ENCODE peak calls at places on chromosome 21, in seven cellular contexts. Y is mesendoderm, V is neuronal stem cell, O is H9, J is IMR-90, X is H1, P is trophoblast cell. D is an unnamed sample.

GRCh38 chr21:37367758-37368535 is 1.4 kb downstream of the DYRK1A start:
- DNase-seq in Y (peak), V (no peak), O (no peak), J (peak), X (peak), P (peak), D (peak)

GRCh38 chr21:33412832-33413519 is 9.8 kb downstream of the IFNGR2 start:
- DNase-seq in Y (peak), V (no peak), O (peak), J (no peak), X (no peak), P (peak), D (peak)

GRCh38 chr21:44898851-44899767 is 21.6 kb downstream of the ITGB2 start:
- DNase-seq in Y (no peak), V (no peak), O (no peak), J (no peak), X (no peak), P (no peak), D (no peak)

GRCh38 chr21:44965251-44966022 is 25.6 kb downstream of the SLX9 start:
- DNase-seq in Y (no peak), V (no peak), O (no peak), J (peak), X (no peak), P (no peak), D (peak)

GRCh38 chr21:37503848-37504467 is 137.4 kb downstream of the DYRK1A start:
- DNase-seq in Y (peak), V (no peak), O (no peak), J (peak), X (no peak), P (peak), D (peak)

GRCh38 chr21:37006521-37007291 is at the start of gene RIPPLY3:
- DNase-seq in Y (peak), V (no peak), O (peak), J (no peak), X (peak), P (peak), D (peak)

GRCh38 chr21:28923439-28923975 is 69.2 kb downstream of the LTN1 start:
- DNase-seq in Y (no peak), V (no peak), O (no peak), J (no peak), X (no peak), P (no peak), D (no peak)

GRCh38 chr21:38048241-38048640 is 132.0 kb upstream of the KCNJ6 start:
- DNase-seq in Y (no peak), V (no peak), O (no peak), J (no peak), X (no peak), P (no peak), D (no peak)

GRCh38 chr21:36694593-36695282 is 4.2 kb upstream of the SIM2 start:
- DNase-seq in Y (peak), V (no peak), O (no peak), J (no peak), X (peak), P (no peak), D (no peak)

GRCh38 chr21:28794341-28794970 is 198.2 kb downstream of the LTN1 start:
- DNase-seq in Y (no peak), V (no peak), O (no peak), J (no peak), X (no peak), P (peak), D (no peak)

GRCh38 chr21:44568667-44569556 is 4.6 kb upstream of the KRTAP10-4 start:
- DNase-seq in Y (no peak), V (no peak), O (no peak), J (no peak), X (no peak), P (no peak), D (no peak)

GRCh38 chr21:32587112-32587511 is 1.8 kb upstream of the TCP10L start:
- DNase-seq in Y (no peak), V (no peak), O (no peak), J (no peak), X (no peak), P (no peak), D (no peak)

GRCh38 chr21:28207776-28208175 is 784.9 kb downstream of the LTN1 start:
- DNase-seq in Y (no peak), V (no peak), O (no peak), J (peak), X (no peak), P (no peak), D (peak)

GRCh38 chr21:44527156-44527982 is 12.6 kb downstream of the KRTAP10-1 start:
- DNase-seq in Y (no peak), V (no peak), O (peak), J (no peak), X (no peak), P (no peak), D (no peak)

GRCh38 chr21:38733973-38734546 is 71.7 kb upstream of the ETS2 start:
- DNase-seq in Y (peak), V (peak), O (peak), J (peak), X (peak), P (peak), D (peak)

GRCh38 chr21:37636152-37636860 is 269.7 kb downstream of the DYRK1A start:
- DNase-seq in Y (no peak), V (no peak), O (no peak), J (peak), X (no peak), P (peak), D (peak)

GRCh38 chr21:33020558-33021100 is 5.1 kb upstream of the OLIG2 start:
- DNase-seq in Y (no peak), V (no peak), O (no peak), J (no peak), X (peak), P (no peak), D (no peak)

GRCh38 chr21:41971891-41972290 is 18.1 kb upstream of the C2CD2 start:
- DNase-seq in Y (no peak), V (no peak), O (no peak), J (no peak), X (no peak), P (peak), D (no peak)

GRCh38 chr21:29077651-29078090 is 4.2 kb upstream of the CCT8 start:
- DNase-seq in Y (no peak), V (no peak), O (no peak), J (peak), X (no peak), P (peak), D (no peak)

GRCh38 chr21:31983120-31983519 is 110.3 kb downstream of the HUNK start:
- DNase-seq in Y (no peak), V (no peak), O (no peak), J (no peak), X (no peak), P (no peak), D (no peak)

GRCh38 chr21:32861871-32862270 is 90.3 kb upstream of the PAXBP1 start:
- DNase-seq in Y (no peak), V (no peak), O (no peak), J (no peak), X (no peak), P (peak), D (no peak)

GRCh38 chr21:43352568-43353281 is 74.2 kb downstream of the SIK1 start:
- DNase-seq in Y (peak), V (no peak), O (no peak), J (no peak), X (no peak), P (peak), D (no peak)

GRCh38 chr21:37118187-37118826 is 45.3 kb downstream of the TTC3 start:
- DNase-seq in Y (no peak), V (no peak), O (no peak), J (no peak), X (no peak), P (peak), D (no peak)

GRCh38 chr21:44297525-44298290 is 2.1 kb upstream of the PFKL start:
- DNase-seq in Y (peak), V (peak), O (peak), J (peak), X (peak), P (peak), D (peak)

GRCh38 chr21:44995257-44995941 is 55.6 kb downstream of the SLX9 start:
- DNase-seq in Y (no peak), V (no peak), O (no peak), J (no peak), X (no peak), P (no peak), D (no peak)

GRCh38 chr21:41726970-41727783 is 39.7 kb downstream of the RIPK4 start:
- DNase-seq in Y (peak), V (no peak), O (no peak), J (peak), X (no peak), P (peak), D (peak)

GRCh38 chr21:44370027-44370735 is 16.8 kb downstream of the TRPM2 start:
- DNase-seq in Y (no peak), V (peak), O (peak), J (peak), X (peak), P (peak), D (peak)

GRCh38 chr21:28253378-28253777 is 739.3 kb downstream of the LTN1 start:
- DNase-seq in Y (no peak), V (no peak), O (no peak), J (peak), X (no peak), P (peak), D (peak)

GRCh38 chr21:37994211-37994610 is 78.0 kb upstream of the KCNJ6 start:
- DNase-seq in Y (peak), V (no peak), O (no peak), J (no peak), X (no peak), P (peak), D (no peak)

GRCh38 chr21:24428539-24429186 is 1178.6 kb downstream of the MRPL39 start:
- DNase-seq in Y (no peak), V (no peak), O (no peak), J (no peak), X (no peak), P (no peak), D (no peak)

GRCh38 chr21:16279658-16280581 is 550.1 kb downstream of the USP25 start:
- DNase-seq in Y (peak), V (peak), O (no peak), J (peak), X (peak), P (no peak), D (peak)

GRCh38 chr21:21200103-21200938 is 202.1 kb downstream of the NCAM2 start:
- DNase-seq in Y (peak), V (no peak), O (no peak), J (peak), X (no peak), P (peak), D (peak)

GRCh38 chr21:43663033-43663432 is 3.7 kb downstream of the RRP1B start:
- DNase-seq in Y (no peak), V (no peak), O (no peak), J (no peak), X (no peak), P (no peak), D (no peak)

GRCh38 chr21:14645702-14646101 is 99.6 kb upstream of the SAMSN1 start:
- DNase-seq in Y (no peak), V (no peak), O (no peak), J (no peak), X (no peak), P (no peak), D (no peak)

GRCh38 chr21:43811262-43812105 is 22.1 kb downstream of the RRP1 start:
- DNase-seq in Y (no peak), V (no peak), O (no peak), J (no peak), X (no peak), P (no peak), D (no peak)

DNA sequence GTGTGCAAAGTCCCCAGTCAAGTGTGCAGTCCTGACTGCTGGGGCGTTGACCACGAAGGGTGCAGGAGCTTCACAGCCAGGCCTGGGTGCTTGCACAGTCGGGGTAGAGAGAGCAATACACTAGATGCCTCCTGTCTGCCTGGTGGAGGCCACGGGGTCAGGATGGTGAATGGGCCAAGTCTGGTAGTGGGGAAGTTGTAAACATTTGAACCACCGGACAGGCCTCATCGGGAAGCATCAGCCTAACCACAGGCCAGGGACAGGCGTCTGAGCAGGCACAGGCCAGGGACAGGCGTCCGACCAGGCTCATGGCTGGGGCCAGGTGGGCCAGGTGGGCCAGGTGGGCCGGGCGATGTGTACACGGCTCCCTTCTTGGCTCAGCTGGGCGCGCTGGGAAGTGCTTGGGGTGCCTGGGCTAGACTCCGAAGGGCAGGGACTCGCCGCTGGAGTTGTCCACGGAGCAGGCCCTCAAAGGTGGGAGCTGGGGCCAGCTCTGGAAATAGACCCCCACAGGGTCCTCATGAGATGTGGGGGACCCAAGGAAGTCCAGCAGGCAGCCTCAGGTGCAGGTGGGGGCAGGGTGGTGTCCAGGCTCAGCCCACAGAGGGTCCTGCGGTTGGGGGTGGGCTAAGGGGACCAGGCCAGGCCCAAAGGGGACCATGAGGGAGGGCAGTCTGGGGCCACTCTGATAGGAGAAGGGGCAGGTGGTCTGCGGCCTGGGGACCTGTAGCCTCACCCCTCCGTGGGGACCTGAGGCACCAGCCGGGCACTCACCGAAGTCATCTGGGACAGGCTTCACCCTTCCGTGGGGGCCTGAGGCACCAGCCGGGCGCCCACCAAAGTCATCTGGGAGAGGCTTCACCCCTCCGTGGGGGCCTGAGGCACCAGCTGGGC is 15.0 kb downstream of the COL6A1 start:
- DNase-seq in Y (no peak), V (no peak), O (no peak), J (no peak), X (no peak), P (no peak), D (no peak)
- H3K23ac ChIP-seq in Y (no peak), V (peak), O (no peak), J (no peak), X (no peak), P (no peak), D (no peak)

GRCh38 chr21:19130379-19131028 is 726.9 kb upstream of the TMPRSS15 start:
- DNase-seq in Y (peak), V (no peak), O (no peak), J (no peak), X (no peak), P (no peak), D (no peak)
- H3K23ac ChIP-seq in Y (no peak), V (no peak), O (no peak), J (no peak), X (no peak), P (no peak), D (no peak)

GRCh38 chr21:34583926-34584563 is 30.9 kb downstream of the RCAN1 start:
- DNase-seq in Y (no peak), V (no peak), O (no peak), J (no peak), X (no peak), P (no peak), D (no peak)

GRCh38 chr21:34580181-34580700 is 34.7 kb downstream of the RCAN1 start:
- DNase-seq in Y (no peak), V (no peak), O (no peak), J (no peak), X (no peak), P (peak), D (no peak)

GRCh38 chr21:34579411-34579810 is 35.5 kb downstream of the RCAN1 start:
- DNase-seq in Y (no peak), V (no peak), O (no peak), J (peak), X (no peak), P (peak), D (peak)

DNA sequence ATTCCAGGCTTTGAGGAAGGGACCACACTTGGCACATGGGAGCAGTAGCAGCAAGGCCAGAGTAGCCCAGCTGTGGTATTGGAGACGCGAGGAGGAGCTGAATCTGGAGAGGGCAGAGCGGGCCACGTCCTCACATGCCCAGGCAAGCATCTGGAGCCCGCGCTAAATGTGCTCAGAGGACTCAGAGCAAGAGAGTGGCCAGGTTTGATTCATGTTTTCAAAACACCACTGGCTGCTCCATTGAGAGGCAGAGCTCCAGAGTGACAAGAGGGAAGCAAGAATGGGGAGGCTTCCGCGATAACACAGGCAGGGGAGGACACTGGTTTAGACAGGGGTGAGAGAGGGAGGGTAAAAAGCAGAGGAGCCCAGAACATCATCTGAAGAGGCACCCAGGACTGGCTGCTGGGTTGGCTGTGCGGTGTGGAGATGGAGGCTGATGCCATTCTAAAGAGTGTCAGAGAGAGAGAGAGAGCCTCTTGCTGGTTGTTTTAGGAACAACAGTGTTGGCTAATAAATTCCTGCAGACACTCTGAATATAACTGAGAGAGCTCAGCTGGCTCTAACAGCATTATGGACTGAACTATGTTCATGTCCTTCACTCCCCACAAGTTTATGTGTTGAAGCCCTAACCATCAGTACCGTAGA is 32.3 kb downstream of the RCAN1 start:
- DNase-seq in Y (peak), V (peak), O (peak), J (peak), X (no peak), P (peak), D (peak)
- H3K23ac ChIP-seq in Y (no peak), V (no peak), O (no peak), J (no peak), X (no peak), P (no peak), D (no peak)

DNA sequence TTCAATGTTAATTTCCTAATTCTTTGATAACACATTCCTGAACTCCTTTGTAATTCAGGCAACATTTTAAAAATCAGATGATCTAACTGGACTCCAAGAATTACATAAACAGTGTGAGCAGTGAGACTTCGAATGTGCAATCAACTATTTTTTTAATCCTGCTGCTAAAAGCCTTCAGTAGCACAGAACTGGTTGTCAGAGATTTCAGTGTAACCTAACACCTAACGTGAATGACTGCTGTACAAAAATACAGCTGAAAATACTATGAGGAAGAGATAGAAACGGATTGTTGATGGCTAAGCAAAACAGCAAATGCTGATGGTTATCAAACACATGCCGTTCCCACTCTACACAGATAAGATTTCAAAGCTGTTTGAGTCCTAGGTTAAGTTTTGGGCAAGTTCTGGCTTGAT is 46.1 kb downstream of the APP start:
- DNase-seq in Y (peak), V (no peak), O (no peak), J (peak), X (no peak), P (peak), D (peak)
- H3K23ac ChIP-seq in Y (no peak), V (no peak), O (no peak), J (peak), X (no peak), P (no peak), D (no peak)

DNA sequence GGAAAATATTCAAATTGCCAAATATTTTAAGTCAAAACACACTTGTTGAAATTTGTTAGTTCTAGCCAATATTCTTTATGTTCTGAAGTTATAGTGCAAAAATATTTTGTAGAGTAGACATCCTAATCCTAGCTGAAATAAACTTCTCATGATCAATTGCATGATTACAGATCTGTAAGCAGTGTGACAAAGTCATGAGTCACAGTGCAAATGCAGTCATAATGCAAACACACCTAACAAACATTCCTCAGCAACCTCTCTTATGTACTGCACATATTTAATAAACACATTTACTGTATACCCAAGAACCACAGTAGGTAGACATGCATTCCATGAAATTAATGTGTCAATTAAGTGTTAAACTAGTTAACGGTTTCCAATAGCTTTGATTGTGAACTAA is 1857.4 kb downstream of the NCAM2 start:
- DNase-seq in Y (no peak), V (no peak), O (no peak), J (no peak), X (no peak), P (no peak), D (no peak)
- H3K23ac ChIP-seq in Y (no peak), V (no peak), O (no peak), J (no peak), X (no peak), P (no peak), D (no peak)

GRCh38 chr21:17435565-17436543 is 77.0 kb upstream of the CXADR start:
- DNase-seq in Y (no peak), V (no peak), O (no peak), J (no peak), X (no peak), P (no peak), D (no peak)
- H3K23ac ChIP-seq in Y (no peak), V (no peak), O (no peak), J (no peak), X (no peak), P (no peak), D (no peak)

DNA sequence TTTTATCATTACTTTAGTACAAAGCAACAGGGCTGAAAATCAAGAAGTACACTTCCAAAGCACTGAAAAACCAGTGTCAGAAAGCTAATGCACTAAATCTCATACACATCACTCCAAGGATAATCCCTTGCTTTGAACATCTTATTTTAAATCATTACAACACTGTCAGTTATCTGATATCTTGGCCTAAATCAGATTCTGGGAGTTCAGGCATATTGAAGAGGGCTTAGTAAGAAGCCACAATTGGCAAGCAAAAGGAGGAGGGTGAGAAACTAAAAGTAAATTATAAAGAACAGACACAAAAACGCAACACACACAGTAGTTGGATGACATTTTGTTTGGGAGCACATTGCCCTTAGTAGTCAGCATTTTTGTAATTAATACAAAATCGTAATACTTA is 448.4 kb downstream of the PCP4 start:
- DNase-seq in Y (no peak), V (no peak), O (no peak), J (no peak), X (no peak), P (no peak), D (no peak)
- H3K23ac ChIP-seq in Y (no peak), V (no peak), O (no peak), J (no peak), X (no peak), P (no peak), D (no peak)

GRCh38 chr21:30515681-30516080 is 13.7 kb upstream of the KRTAP19-5 start:
- DNase-seq in Y (no peak), V (no peak), O (no peak), J (no peak), X (no peak), P (no peak), D (no peak)
- H3K23ac ChIP-seq in Y (no peak), V (no peak), O (no peak), J (no peak), X (no peak), P (no peak), D (no peak)